ENCODE peak calls at places on chromosomes 5 and 9, in six cellular contexts. F, J, P, B, M and A are unnamed samples.

GRCh38 chr9:35748858-35749514 is at the start of the genes GBA2 and RGP1:
- DNase-seq in M (peak; percentile 86), B (peak; percentile 79), F (peak; percentile 92), P (peak; percentile 78), J (peak; percentile 90), A (no peak)

GRCh38 chr5:147431586-147431985 is 78.3 kb downstream of the DPYSL3 start:
- DNase-seq in P (no peak), F (no peak), J (no peak), B (no peak), M (no peak), A (no peak)

GRCh38 chr5:133870661-133871060 is 97.8 kb downstream of the C5orf15 start:
- DNase-seq in M (no peak), J (peak; percentile 22), F (peak; percentile 56), P (no peak), B (no peak), A (no peak)

GRCh38 chr5:91345466-91345865 is 37.7 kb downstream of the ARRDC3 start:
- DNase-seq in P (no peak), M (no peak), B (no peak), J (no peak), F (no peak), A (no peak)

GRCh38 chr5:133348406-133348805 is 263.9 kb downstream of the FSTL4 start:
- DNase-seq in M (no peak), F (peak; percentile 40), J (no peak), P (no peak), B (no peak), A (no peak)

GRCh38 chr5:151706906-151707305 is 20.2 kb upstream of the SPARC start:
- DNase-seq in M (no peak), P (no peak), F (no peak), J (no peak), B (no peak), A (no peak)

GRCh38 chr9:128190516-128191405 is 611 bp downstream of the CIZ1 start:
- DNase-seq in F (no peak), J (no peak), M (no peak), B (peak; percentile 37), P (no peak), A (no peak)

GRCh38 chr5:62208218-62208852 is 97.7 kb upstream of the KIF2A start:
- DNase-seq in M (no peak), F (no peak), J (no peak), P (no peak), B (no peak), A (no peak)

GRCh38 chr5:1799110-1799601 is 481 bp downstream of the MRPL36 start:
- DNase-seq in P (peak; percentile 50), B (peak; percentile 38), J (peak; percentile 55), M (no peak), F (no peak), A (no peak)

GRCh38 chr5:4000960-4001359 is 405.3 kb downstream of the IRX1 start:
- DNase-seq in M (no peak), J (no peak), P (no peak), F (no peak), B (no peak), A (no peak)

GRCh38 chr5:41219655-41220269 is 6.4 kb upstream of the C6 start:
- DNase-seq in F (no peak), B (no peak), P (no peak), J (no peak), M (no peak), A (no peak)

GRCh38 chr9:118360036-118360435 is 655.8 kb downstream of the TLR4 start:
- DNase-seq in M (no peak), F (no peak), P (no peak), B (no peak), J (no peak), A (no peak)

GRCh38 chr5:57887851-57888621 is 405.4 kb upstream of the ACTBL2 start:
- DNase-seq in B (peak; percentile 4), P (peak; percentile 18), J (peak; percentile 67), F (no peak), M (no peak), A (peak; percentile 25)

GRCh38 chr9:97307500-97308163 is at the start of gene CCDC180:
- DNase-seq in B (no peak), F (no peak), M (no peak), P (no peak), J (peak; percentile 23), A (no peak)

GRCh38 chr9:124197177-124198095 is 60.3 kb upstream of the NEK6 start:
- DNase-seq in J (no peak), P (no peak), M (no peak), F (peak; percentile 59), B (peak; percentile 84), A (no peak)

GRCh38 chr9:68685770-68686169 is 19.3 kb upstream of the PIP5K1B start:
- DNase-seq in M (no peak), B (peak; percentile 85), P (no peak), F (no peak), J (no peak), A (no peak)

GRCh38 chr5:68450245-68450852 is 234.8 kb downstream of the PIK3R1 start:
- DNase-seq in P (no peak), B (no peak), F (no peak), M (no peak), J (no peak), A (no peak)

GRCh38 chr9:31958572-31958971 is 425.9 kb upstream of the ACO1 start:
- DNase-seq in P (no peak), F (no peak), J (no peak), B (no peak), M (no peak), A (no peak)
- H3K9me3 ChIP-seq in P (no peaks in the 10 kb centered on the region), F (peaks cover 16% of the 10 kb centered on the region), J (peaks cover 47% of the 10 kb centered on the region), B (peaks cover 4% of the 10 kb centered on the region), M (peaks cover 93% of the 10 kb centered on the region), A (no peaks in the 10 kb centered on the region)

DNA sequence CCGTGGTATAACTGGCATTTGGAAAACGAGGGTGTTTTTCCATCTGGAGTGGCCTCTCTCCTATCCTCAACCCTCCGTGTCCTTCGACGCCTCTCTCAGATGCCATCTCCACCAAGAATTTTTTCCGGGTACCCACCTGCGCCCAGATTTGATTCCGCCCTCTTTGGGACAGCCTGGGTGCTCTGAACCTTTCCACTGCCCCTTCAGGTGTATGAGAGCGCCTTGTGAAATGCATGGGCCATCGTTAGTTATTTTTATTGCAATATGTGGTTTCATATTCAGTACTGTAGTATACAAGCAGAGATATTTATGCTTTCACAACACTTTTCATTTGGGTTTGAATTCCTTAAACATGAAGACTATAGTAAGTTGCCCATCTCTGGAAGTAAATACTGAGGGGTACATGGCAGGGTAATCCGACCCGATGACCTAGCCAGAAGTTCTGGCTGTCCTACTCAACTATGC is 78.2 kb upstream of the IFNE start:
- DNase-seq in F (no peak), B (no peak), P (no peak), J (no peak), M (no peak), A (no peak)
- H3K4me3 ChIP-seq in F (peak overlapping the region; percentile 44), B (no peak overlapping the region), P (peak overlapping the region; percentile 42), J (peak overlapping the region; percentile 85), M (peak overlapping the region; percentile 65), A (peak overlapping the region; percentile 86)

GRCh38 chr9:89748020-89748670 is 143.3 kb downstream of the GADD45G start:
- DNase-seq in J (no peak), B (no peak), F (no peak), P (no peak), M (no peak), A (no peak)
- H3K4me1 ChIP-seq in J (peaks cover 31% of the 10 kb centered on the region), B (peaks cover 40% of the 10 kb centered on the region), F (no peaks in the 10 kb centered on the region), P (peaks cover 12% of the 10 kb centered on the region), M (peaks cover 46% of the 10 kb centered on the region), A (peaks cover 4% of the 10 kb centered on the region)

DNA sequence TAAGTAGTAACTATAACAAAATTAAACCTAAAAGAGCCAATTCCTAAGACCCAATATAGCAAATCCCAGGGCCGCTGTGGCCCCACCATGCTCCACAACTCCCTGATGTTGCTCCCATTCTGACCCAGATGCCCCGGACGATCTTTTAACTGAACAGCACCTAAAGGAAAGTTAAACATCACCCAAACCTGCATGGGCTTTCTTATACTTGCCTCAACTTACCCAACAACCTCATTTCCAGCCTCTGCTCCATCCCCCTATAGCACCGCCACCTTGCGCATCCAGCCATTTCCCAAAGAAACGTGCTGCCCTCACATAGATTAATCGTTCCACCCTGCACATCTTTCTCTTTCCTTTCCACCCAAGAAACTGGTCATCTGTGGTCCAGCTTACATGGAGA is 54.6 kb downstream of the ZNF354C start:
- DNase-seq in B (no peak), J (no peak), F (no peak), M (no peak), P (no peak), A (no peak)
- H3K9me3 ChIP-seq in B (no peaks in the 10 kb centered on the region), J (no peaks in the 10 kb centered on the region), F (peaks cover 36% of the 10 kb centered on the region), M (peaks cover 82% of the 10 kb centered on the region), P (peaks cover 22% of the 10 kb centered on the region), A (peaks cover 7% of the 10 kb centered on the region)

GRCh38 chr9:33445389-33445881 is 2.0 kb downstream of the AQP3 start:
- DNase-seq in P (no peak), B (no peak), J (no peak), F (no peak), M (no peak), A (no peak)
- H3K4me3 ChIP-seq in P (no peak overlapping the region), B (no peak overlapping the region), J (peak overlapping the region; percentile 86), F (no peak overlapping the region), M (peak overlapping the region; percentile 72), A (no peak overlapping the region)

GRCh38 chr5:74641014-74641777 is 668 bp upstream of the ENC1 start:
- DNase-seq in P (peak; percentile 67), B (peak; percentile 63), J (peak; percentile 89), M (peak; percentile 83), F (peak; percentile 81), A (no peak)

GRCh38 chr5:74636552-74636951 is 4.0 kb downstream of the ENC1 start:
- DNase-seq in M (no peak), B (no peak), J (no peak), P (no peak), F (no peak), A (no peak)

GRCh38 chr5:74640450-74641013 is at the start of gene ENC1:
- DNase-seq in P (peak; percentile 73), J (peak; percentile 94), B (peak; percentile 90), F (peak; percentile 87), M (peak; percentile 89), A (peak; percentile 88)

GRCh38 chr5:74639538-74640449 is 734 bp downstream of the ENC1 start:
- DNase-seq in P (no peak), F (peak; percentile 72), M (peak; percentile 46), J (peak; percentile 76), B (peak; percentile 67), A (no peak)

DNA sequence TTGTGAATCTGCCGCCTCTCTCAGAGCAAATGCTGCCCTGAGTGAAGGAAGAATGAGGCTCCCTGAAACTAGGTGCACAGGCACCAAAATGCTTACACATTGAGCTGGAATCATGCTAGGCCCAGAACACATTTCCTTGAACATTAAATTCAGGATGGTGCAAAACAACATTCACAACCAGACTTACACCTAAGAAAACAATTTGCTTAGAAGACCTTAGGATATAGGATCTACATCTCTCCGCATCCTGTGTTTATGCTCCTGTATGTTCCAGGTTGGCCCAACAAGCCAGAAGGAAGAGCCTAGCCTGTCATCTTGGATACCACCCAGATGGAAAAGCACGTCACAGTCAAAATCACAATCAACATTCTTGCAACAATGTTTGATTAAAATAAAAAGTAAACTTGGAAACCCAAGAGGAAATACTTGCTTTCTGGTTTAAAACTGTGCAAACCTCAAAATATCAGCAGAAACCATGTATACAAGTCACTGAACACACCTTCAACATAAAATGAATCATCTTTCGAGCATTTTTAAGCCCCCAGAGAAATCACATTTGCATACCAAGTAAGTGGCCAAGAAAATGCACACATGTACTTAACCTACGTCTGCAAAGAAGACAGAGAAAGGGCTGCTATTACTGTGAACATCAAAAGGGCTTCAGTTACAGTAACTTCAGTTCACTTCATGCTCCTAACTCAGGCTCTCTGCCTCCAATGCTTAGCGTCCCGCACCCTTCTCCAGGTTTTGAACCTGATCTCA is 1.6 kb downstream of the ENC1 start:
- DNase-seq in P (no peak), F (no peak), M (no peak), B (peak; percentile 63), J (peak; percentile 62), A (no peak)
- H3K4me1 ChIP-seq in P (peaks cover 11% of the 10 kb centered on the region), F (no peaks in the 10 kb centered on the region), M (peaks cover 92% of the 10 kb centered on the region), B (peaks cover 35% of the 10 kb centered on the region), J (peaks cover 47% of the 10 kb centered on the region), A (no peaks in the 10 kb centered on the region)